ENCODE peak calls at places on chromosomes 6 and 20, in eight cellular contexts. G is IMR-90, F is NCI-H1436, I is cardiac fibroblast, Z is osteocyte, O is sciatic nerve, X is iPS-NIHi11, K is germinal center. T is an unnamed sample.

GRCh38 chr6:129946439-129947140 is 71.8 kb upstream of the L3MBTL3 start:
- DNase-seq in G (no peak), F (no peak), I (no peak), Z (no peak), O (no peak), X (peak), K (no peak), T (no peak)

GRCh38 chr6:37822851-37823682 is 3.5 kb downstream of the ZFAND3 start:
- DNase-seq in G (no peak), F (no peak), I (peak), Z (no peak), O (no peak), X (no peak), K (no peak), T (no peak)

GRCh38 chr20:46955601-46956556 is 61.2 kb downstream of the EYA2 start:
- DNase-seq in G (peak), F (no peak), I (no peak), Z (no peak), O (no peak), X (no peak), K (no peak), T (no peak)

GRCh38 chr6:48826884-48827701 is 636.0 kb downstream of the MMUT start:
- DNase-seq in G (peak), F (no peak), I (peak), Z (no peak), O (no peak), X (no peak), K (no peak), T (no peak)

GRCh38 chr6:150692604-150693003 is 92.9 kb downstream of the PLEKHG1 start:
- DNase-seq in G (no peak), F (no peak), I (no peak), Z (no peak), O (no peak), X (no peak), K (no peak), T (no peak)

GRCh38 chr6:43495409-43495941 is 14.7 kb downstream of the LRRC73 start:
- DNase-seq in G (no peak), F (no peak), I (no peak), Z (no peak), O (no peak), X (no peak), K (no peak), T (no peak)

GRCh38 chr6:166692723-166693302 is 65.8 kb upstream of the RPS6KA2 start:
- DNase-seq in G (no peak), F (no peak), I (no peak), Z (no peak), O (no peak), X (no peak), K (no peak), T (no peak)

GRCh38 chr6:169115632-169116031 is 138.0 kb downstream of the THBS2 start:
- DNase-seq in G (peak), F (no peak), I (peak), Z (no peak), O (no peak), X (no peak), K (no peak), T (no peak)

GRCh38 chr6:48036316-48036715 is 74.7 kb downstream of the PTCHD4 start:
- DNase-seq in G (peak), F (no peak), I (peak), Z (no peak), O (no peak), X (no peak), K (no peak), T (no peak)

GRCh38 chr20:24971702-24972101 is 20.8 kb downstream of the APMAP start:
- DNase-seq in G (no peak), F (no peak), I (no peak), Z (no peak), O (peak), X (no peak), K (no peak), T (no peak)

GRCh38 chr20:45883100-45883469 is 2.1 kb downstream of the ZSWIM1 start:
- DNase-seq in G (no peak), F (no peak), I (no peak), Z (no peak), O (no peak), X (no peak), K (no peak), T (no peak)

GRCh38 chr20:62670156-62670555 is 27.9 kb downstream of the SLCO4A1 start:
- DNase-seq in G (no peak), F (no peak), I (no peak), Z (no peak), O (no peak), X (no peak), K (no peak), T (no peak)

GRCh38 chr20:45810191-45810590 is 2.3 kb upstream of the UBE2C start:
- DNase-seq in G (no peak), F (no peak), I (no peak), Z (no peak), O (no peak), X (no peak), K (no peak), T (no peak)

GRCh38 chr6:148720897-148721296 is 25.9 kb upstream of the UST start:
- DNase-seq in G (no peak), F (no peak), I (peak), Z (no peak), O (no peak), X (no peak), K (no peak), T (no peak)

GRCh38 chr20:20037960-20038359 is 14.3 kb downstream of the CRNKL1 start:
- DNase-seq in G (peak), F (no peak), I (peak), Z (no peak), O (no peak), X (no peak), K (no peak), T (no peak)

GRCh38 chr20:15060265-15061060 is 723.1 kb upstream of the FLRT3 start:
- DNase-seq in G (no peak), F (no peak), I (no peak), Z (no peak), O (no peak), X (no peak), K (no peak), T (no peak)

GRCh38 chr6:63807056-63807455 is 171.5 kb downstream of the PHF3 start:
- DNase-seq in G (no peak), F (no peak), I (peak), Z (no peak), O (no peak), X (no peak), K (no peak), T (no peak)

GRCh38 chr6:61044011-61044410 is 1242.0 kb downstream of the KHDRBS2 start:
- DNase-seq in G (no peak), F (no peak), I (no peak), Z (no peak), O (no peak), X (no peak), K (no peak), T (no peak)

GRCh38 chr20:57393321-57394086 is 2.3 kb downstream of the RBM38 start:
- DNase-seq in G (no peak), F (peak), I (no peak), Z (no peak), O (no peak), X (no peak), K (no peak), T (peak)

GRCh38 chr20:44143896-44144295 is 43.1 kb downstream of the JPH2 start:
- DNase-seq in G (no peak), F (no peak), I (no peak), Z (no peak), O (no peak), X (no peak), K (no peak), T (no peak)

GRCh38 chr20:23662276-23662870 is 24.6 kb upstream of the CST3 start:
- DNase-seq in G (no peak), F (no peak), I (no peak), Z (no peak), O (no peak), X (no peak), K (no peak), T (no peak)

GRCh38 chr6:136526937-136527336 is 23.3 kb downstream of the MAP7 start:
- DNase-seq in G (no peak), F (no peak), I (no peak), Z (no peak), O (no peak), X (no peak), K (no peak), T (no peak)

GRCh38 chr20:51532577-51533191 is 9.8 kb downstream of the NFATC2 start:
- DNase-seq in G (peak), F (no peak), I (no peak), Z (no peak), O (peak), X (no peak), K (no peak), T (no peak)

GRCh38 chr6:39425346-39426056 is 103.0 kb upstream of the KCNK16 start:
- DNase-seq in G (no peak), F (no peak), I (peak), Z (peak), O (no peak), X (no peak), K (no peak), T (no peak)

GRCh38 chr6:7050911-7051779 is 56.6 kb upstream of the RREB1 start:
- DNase-seq in G (peak), F (no peak), I (peak), Z (no peak), O (peak), X (peak), K (peak), T (no peak)

GRCh38 chr6:46677314-46677654 is 10.4 kb upstream of the TDRD6 start:
- DNase-seq in G (no peak), F (peak), I (no peak), Z (no peak), O (no peak), X (peak), K (peak), T (peak)

GRCh38 chr6:26543953-26544352 is 5.8 kb downstream of the HMGN4 start:
- DNase-seq in G (peak), F (no peak), I (peak), Z (no peak), O (no peak), X (no peak), K (peak), T (peak)

GRCh38 chr6:56475736-56476457 is 166.8 kb downstream of the DST start:
- DNase-seq in G (peak), F (no peak), I (peak), Z (no peak), O (no peak), X (no peak), K (no peak), T (no peak)

GRCh38 chr6:117232191-117232590 is 33.2 kb upstream of the VGLL2 start:
- DNase-seq in G (no peak), F (no peak), I (no peak), Z (no peak), O (no peak), X (no peak), K (no peak), T (no peak)

GRCh38 chr6:99189823-99190721 is 159.4 kb downstream of the FAXC start:
- DNase-seq in G (no peak), F (no peak), I (no peak), Z (no peak), O (no peak), X (no peak), K (no peak), T (no peak)

GRCh38 chr6:105759946-105760345 is 326.2 kb upstream of the PRDM1 start:
- DNase-seq in G (peak), F (no peak), I (peak), Z (no peak), O (no peak), X (no peak), K (no peak), T (no peak)

GRCh38 chr6:34247481-34248197 is 1.2 kb downstream of the SMIM29 start:
- DNase-seq in G (no peak), F (no peak), I (no peak), Z (no peak), O (peak), X (no peak), K (no peak), T (peak)